ENCODE peak calls at places on chromosomes 3 and 15, in five cellular contexts. One of them, this sample, is unnamed.

GRCh38 chr3:126554560-126555525 is 3.9 kb downstream of the C3orf22 start:
- DNase-seq in K562: no peak
- DNase-seq in HCT116: no peak
- DNase-seq in HepG2: peak; percentile 25
- DNase-seq in GM12878: no peak
- DNase-seq in this sample: peak; percentile 38

GRCh38 chr3:48679416-48680380 is 6.0 kb downstream of the NCKIPSD start:
- DNase-seq in GM12878: no peak
- DNase-seq in K562: no peak
- DNase-seq in HCT116: no peak
- DNase-seq in HepG2: no peak
- DNase-seq in this sample: no peak

GRCh38 chr15:25803541-25803940 is 59.6 kb downstream of the ATP10A start:
- DNase-seq in HepG2: no peak
- DNase-seq in K562: no peak
- DNase-seq in HCT116: no peak
- DNase-seq in GM12878: no peak
- DNase-seq in this sample: no peak

GRCh38 chr3:46835059-46835458 is 28.2 kb downstream of the MYL3 start:
- DNase-seq in HepG2: no peak
- DNase-seq in HCT116: no peak
- DNase-seq in K562: no peak
- DNase-seq in GM12878: no peak
- DNase-seq in this sample: no peak

GRCh38 chr15:41661078-41661528 is 898 bp downstream of the MGA start:
- DNase-seq in HepG2: no peak
- DNase-seq in HCT116: no peak
- DNase-seq in K562: peak; percentile 38
- DNase-seq in GM12878: no peak
- DNase-seq in this sample: no peak

GRCh38 chr3:173529062-173529711 is 131.6 kb downstream of the NLGN1 start:
- DNase-seq in HCT116: peak; percentile 58
- DNase-seq in GM12878: no peak
- DNase-seq in HepG2: peak; percentile 46
- DNase-seq in K562: peak; percentile 7
- DNase-seq in this sample: peak; percentile 29

GRCh38 chr3:174202146-174202545 is 657.0 kb upstream of the NAALADL2 start:
- DNase-seq in GM12878: no peak
- DNase-seq in HepG2: no peak
- DNase-seq in K562: no peak
- DNase-seq in HCT116: no peak
- DNase-seq in this sample: no peak

GRCh38 chr3:89032331-89033063 is 74.9 kb upstream of the EPHA3 start:
- DNase-seq in HepG2: no peak
- DNase-seq in GM12878: no peak
- DNase-seq in K562: no peak
- DNase-seq in HCT116: no peak
- DNase-seq in this sample: no peak

GRCh38 chr3:127339943-127340861 is 52.4 kb upstream of the PRR20G start:
- DNase-seq in HepG2: no peak
- DNase-seq in HCT116: no peak
- DNase-seq in GM12878: no peak
- DNase-seq in K562: no peak
- DNase-seq in this sample: no peak

GRCh38 chr3:108599677-108600409 is 10.3 kb downstream of the DZIP3 start:
- DNase-seq in HepG2: no peak
- DNase-seq in HCT116: no peak
- DNase-seq in GM12878: no peak
- DNase-seq in K562: peak; percentile 69
- DNase-seq in this sample: no peak

GRCh38 chr3:13347390-13347966 is 72.6 kb downstream of the NUP210 start:
- DNase-seq in GM12878: no peak
- DNase-seq in K562: no peak
- DNase-seq in HepG2: no peak
- DNase-seq in HCT116: no peak
- DNase-seq in this sample: peak; percentile 61

DNA sequence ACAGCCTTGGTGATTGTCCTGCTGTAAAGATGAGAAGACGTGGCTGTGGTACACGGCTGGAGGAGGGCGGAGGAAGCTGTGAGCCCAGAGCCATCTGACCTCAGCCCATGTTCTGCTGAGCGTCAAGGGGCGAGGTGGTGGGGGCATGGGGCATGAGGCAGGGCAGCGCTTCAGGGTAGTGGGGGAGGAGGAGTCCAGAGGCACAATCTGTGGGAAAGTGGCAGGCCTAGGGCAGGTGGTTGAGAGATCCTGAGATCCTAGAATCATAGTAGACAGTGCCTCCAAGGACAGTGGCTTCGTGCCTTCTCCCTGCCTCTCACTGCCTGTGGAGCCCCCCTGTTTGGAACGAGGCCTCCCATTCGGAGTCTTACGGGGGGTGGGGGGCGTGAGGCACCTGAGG is 5.6 kb downstream of the H1-8 start:
- DNase-seq in K562: no peak
- DNase-seq in GM12878: no peak
- DNase-seq in HepG2: no peak
- DNase-seq in HCT116: no peak
- DNase-seq in this sample: no peak
- TF ChIP-seq ATF3 in K562: no peak
- TF ChIP-seq ATF3 in GM12878: no peak
- TF ChIP-seq ATF3 in HepG2: no peak
- TF ChIP-seq ATF3 in HCT116: no peak
- TF ChIP-seq ATF3 in this sample: no peak

GRCh38 chr3:193884011-193884410 is 251.9 kb upstream of the HES1 start:
- DNase-seq in GM12878: no peak
- DNase-seq in HCT116: no peak
- DNase-seq in K562: no peak
- DNase-seq in HepG2: no peak
- DNase-seq in this sample: no peak
- H3K27ac ChIP-seq in GM12878: no peak overlapping the region
- H3K27ac ChIP-seq in HCT116: no peak overlapping the region
- H3K27ac ChIP-seq in K562: no peak overlapping the region
- H3K27ac ChIP-seq in HepG2: no peak overlapping the region
- H3K27ac ChIP-seq in this sample: no peak overlapping the region

GRCh38 chr3:66585696-66586095 is 84.9 kb upstream of the LRIG1 start:
- DNase-seq in HepG2: no peak
- DNase-seq in GM12878: no peak
- DNase-seq in K562: no peak
- DNase-seq in HCT116: no peak
- DNase-seq in this sample: no peak
- TF ChIP-seq ATF3 in HepG2: no peak
- TF ChIP-seq ATF3 in GM12878: no peak
- TF ChIP-seq ATF3 in K562: no peak
- TF ChIP-seq ATF3 in HCT116: no peak
- TF ChIP-seq ATF3 in this sample: no peak

GRCh38 chr15:68580883-68581155 is 2.0 kb downstream of the CORO2B start:
- DNase-seq in K562: no peak
- DNase-seq in HepG2: no peak
- DNase-seq in GM12878: no peak
- DNase-seq in HCT116: no peak
- DNase-seq in this sample: no peak
- H3K27ac ChIP-seq in K562: no peak overlapping the region
- H3K27ac ChIP-seq in HepG2: no peak overlapping the region
- H3K27ac ChIP-seq in GM12878: no peak overlapping the region
- H3K27ac ChIP-seq in HCT116: no peak overlapping the region
- H3K27ac ChIP-seq in this sample: no peak overlapping the region

This sample was measured in H1.